ENCODE peak calls at places on chromosomes 5 and 9, in seven cellular contexts. N is ovary, G is foreskin fibroblast, Y is IMR-90, P is Caco-2, M is colonic mucosa, B is PC-3. I is an unnamed sample.

GRCh38 chr9:35660966-35661413 is 2.9 kb downstream of the CCDC107 start:
- DNase-seq in M (peak; percentile 65), P (no peak), B (peak; percentile 23), G (peak; percentile 41), N (no peak), Y (peak; percentile 62), I (peak; percentile 75)

GRCh38 chr5:58080573-58080972 is 379.3 kb downstream of the PLK2 start:
- DNase-seq in N (no peak), B (peak; percentile 71), M (no peak), G (no peak), Y (peak; percentile 69), P (no peak), I (no peak)

GRCh38 chr9:37417252-37417803 is 5.2 kb upstream of the GRHPR start:
- DNase-seq in G (no peak), P (no peak), Y (no peak), B (no peak), N (no peak), M (no peak), I (no peak)

GRCh38 chr5:132915681-132916080 is 42.2 kb downstream of the LEAP2 start:
- DNase-seq in N (no peak), P (no peak), M (no peak), B (peak; percentile 20), Y (peak; percentile 23), G (peak; percentile 9), I (no peak)

GRCh38 chr9:123368481-123369153 is 12.6 kb downstream of the CRB2 start:
- DNase-seq in B (no peak), M (no peak), N (no peak), P (no peak), G (no peak), Y (no peak), I (no peak)

GRCh38 chr5:143259254-143259605 is 144.3 kb downstream of the NR3C1 start:
- DNase-seq in P (no peak), Y (no peak), B (no peak), G (no peak), N (no peak), M (no peak), I (no peak)

GRCh38 chr5:66603881-66604280 is 7.7 kb downstream of the MAST4 start:
- DNase-seq in G (no peak), Y (no peak), M (no peak), B (no peak), N (no peak), P (no peak), I (no peak)

GRCh38 chr5:149240354-149240998 is 31.2 kb upstream of the AFAP1L1 start:
- DNase-seq in Y (no peak), M (peak; percentile 35), G (no peak), N (no peak), P (no peak), B (no peak), I (peak; percentile 87)

GRCh38 chr5:103744159-103744558 is 181.6 kb upstream of the NUDT12 start:
- DNase-seq in N (no peak), B (peak; percentile 96), G (peak; percentile 1), P (no peak), M (no peak), Y (peak; percentile 46), I (no peak)

GRCh38 chr5:81761270-81761669 is 10.4 kb upstream of the SSBP2 start:
- DNase-seq in B (no peak), M (no peak), G (no peak), N (no peak), Y (no peak), P (no peak), I (no peak)

GRCh38 chr9:99222416-99223280 is 566 bp downstream of the SEC61B start:
- DNase-seq in Y (peak; percentile 36), G (no peak), M (no peak), N (no peak), B (no peak), P (no peak), I (no peak)

GRCh38 chr5:110165366-110165765 is 475.6 kb downstream of the MAN2A1 start:
- DNase-seq in Y (no peak), N (no peak), G (no peak), B (no peak), P (no peak), M (no peak), I (no peak)

DNA sequence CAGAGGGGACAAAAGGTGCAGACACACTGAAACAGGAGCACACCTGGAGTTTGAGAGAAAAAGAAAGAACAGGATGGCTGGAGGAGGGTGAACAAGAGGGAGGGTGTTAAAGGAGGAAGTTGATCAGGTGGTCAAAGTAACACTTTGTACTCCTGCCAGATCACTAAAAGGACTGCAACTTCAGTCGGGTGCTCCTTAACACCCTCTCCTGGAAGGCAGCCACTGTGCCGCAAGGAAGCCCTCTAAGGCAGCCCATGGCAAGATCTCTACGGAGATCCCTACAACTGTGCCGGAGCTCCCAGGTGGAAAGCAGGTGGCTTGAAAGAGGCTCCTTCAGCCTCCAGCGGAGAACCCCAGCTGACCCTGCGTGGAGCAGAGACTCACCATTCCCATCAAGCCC is 124.4 kb upstream of the MSX2 start:
- DNase-seq in M (no peak), G (no peak), B (no peak), P (peak; percentile 66), Y (no peak), N (no peak), I (peak; percentile 48)
- H3K4me3 ChIP-seq in M (no peak overlapping the region), G (no peak overlapping the region), B (no peak overlapping the region), P (no peak overlapping the region), Y (no peak overlapping the region), N (no peak overlapping the region), I (no peak overlapping the region)

DNA sequence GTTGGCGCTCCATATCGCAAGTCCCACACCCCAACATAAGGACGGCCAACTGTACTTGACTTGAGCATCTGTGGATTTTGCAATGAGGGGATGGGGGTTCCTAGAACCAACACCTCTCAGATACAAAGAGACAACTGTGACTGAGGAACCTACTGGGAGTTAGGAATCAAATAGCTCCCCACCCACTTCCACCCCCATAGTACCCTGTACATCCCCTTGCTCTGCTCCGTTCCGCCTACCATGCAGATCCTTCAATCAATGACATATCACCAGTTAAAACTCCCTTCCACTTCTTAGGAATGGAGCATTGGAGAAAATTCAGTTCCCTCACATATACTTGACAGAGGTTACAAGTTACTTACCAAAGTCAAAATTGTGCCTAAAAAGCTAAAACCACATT is 140.9 kb downstream of the MLLT3 start:
- DNase-seq in Y (no peak), M (no peak), B (no peak), N (no peak), G (no peak), P (no peak), I (no peak)
- TF ChIP-seq CTCF in Y (no peak), M (no peak), B (no peak), N (no peak), G (no peak), P (no peak), I (no peak)

GRCh38 chr5:27476356-27476988 is 438.1 kb upstream of the CDH9 start:
- DNase-seq in G (no peak), Y (no peak), M (no peak), N (no peak), B (no peak), P (no peak), I (no peak)
- H3K4me3 ChIP-seq in G (no peak overlapping the region), Y (no peak overlapping the region), M (no peak overlapping the region), N (no peak overlapping the region), B (no peak overlapping the region), P (no peak overlapping the region), I (no peak overlapping the region)

DNA sequence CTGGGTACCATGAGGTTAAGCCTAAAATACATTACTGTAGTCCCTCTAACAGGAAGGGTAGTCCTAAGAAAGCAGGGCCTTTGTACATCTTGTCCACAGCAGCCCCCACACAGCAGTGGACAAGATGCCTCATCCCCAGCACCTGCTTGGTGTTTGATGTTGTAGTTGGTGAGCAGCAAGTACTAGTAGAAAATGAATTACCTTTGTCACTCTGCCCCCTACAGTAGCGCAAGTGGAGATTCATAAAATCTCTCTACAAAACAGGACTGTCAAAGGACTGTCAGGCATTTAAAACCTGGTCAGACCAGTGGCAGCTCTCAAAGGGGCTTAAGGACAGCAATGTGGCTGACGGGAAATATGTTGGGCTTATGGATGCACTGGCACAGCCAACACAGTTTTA is 122.5 kb downstream of the TMEM174 start:
- DNase-seq in P (no peak), G (no peak), B (no peak), M (no peak), N (no peak), Y (no peak), I (no peak)
- TF ChIP-seq CTCF in P (peak; percentile 46), G (no peak), B (peak; percentile 24), M (no peak), N (no peak), Y (no peak), I (peak; percentile 26)

DNA sequence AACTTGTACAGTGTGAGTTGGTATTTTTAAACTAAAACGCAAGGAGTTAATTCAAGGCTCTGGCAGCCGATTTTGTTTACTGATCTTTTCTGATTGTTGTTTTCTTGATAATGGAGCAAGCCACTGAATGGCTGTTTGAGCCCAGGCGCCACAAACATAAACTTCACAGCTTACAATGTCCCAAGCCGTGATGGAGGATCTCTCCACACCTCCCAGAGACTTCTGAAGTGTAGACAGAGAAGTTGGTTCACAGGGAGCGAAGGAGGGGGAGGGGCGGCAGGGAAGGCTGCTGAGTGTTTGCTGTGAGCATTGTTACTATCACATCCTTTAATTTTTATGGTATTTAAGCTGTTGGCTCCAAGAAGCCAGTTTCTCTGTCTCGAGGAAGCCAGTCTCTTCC is 14.7 kb downstream of the ISL1 start:
- DNase-seq in B (no peak), N (no peak), P (no peak), M (no peak), G (no peak), Y (no peak), I (no peak)
- H3K4me3 ChIP-seq in B (peak overlapping the region; percentile 30), N (no peak overlapping the region), P (no peak overlapping the region), M (no peak overlapping the region), G (no peak overlapping the region), Y (no peak overlapping the region), I (no peak overlapping the region)

GRCh38 chr9:90874194-90874593 is 72.6 kb downstream of the SYK start:
- DNase-seq in Y (no peak), G (no peak), N (no peak), P (no peak), M (no peak), B (no peak), I (no peak)

GRCh38 chr9:90872835-90873294 is 71.2 kb downstream of the SYK start:
- DNase-seq in B (no peak), N (no peak), P (no peak), M (no peak), G (no peak), Y (no peak), I (no peak)

GRCh38 chr9:90873422-90873821 is 71.8 kb downstream of the SYK start:
- DNase-seq in G (no peak), M (no peak), N (no peak), P (no peak), Y (no peak), B (no peak), I (no peak)

GRCh38 chr9:90870646-90871326 is 69.2 kb downstream of the SYK start:
- DNase-seq in Y (peak; percentile 44), N (no peak), M (peak; percentile 41), P (no peak), G (peak; percentile 16), B (peak; percentile 59), I (peak; percentile 68)

GRCh38 chr9:90871327-90871935 is 69.8 kb downstream of the SYK start:
- DNase-seq in M (no peak), G (no peak), B (no peak), N (no peak), P (no peak), Y (no peak), I (no peak)
- TF ChIP-seq CTCF in M (peak; percentile 14), G (no peak), B (no peak), N (no peak), P (no peak), Y (no peak), I (no peak)

I was measured in Peyer's patch.